ENCODE peak calls at places on chromosome 2, in nine cellular contexts. One of them, this sample, is unnamed.

GRCh38 chr2:83665894-83666293 is 793.2 kb downstream of the SUCLG1 start:
- DNase-seq in A549: peak; percentile 0
- DNase-seq in EL: peak; percentile 60
- DNase-seq in NCI-H2029 treated with DMSO at 0.1 percent for 48 hours: peak; percentile 62
- DNase-seq in CD4-positive, CD25-positive, alpha-beta regulatory T cell: no peak
- DNase-seq in T47D: peak; percentile 9
- DNase-seq in heart right ventricle: no peak
- DNase-seq in SJCRH30: no peak
- DNase-seq in NCI-H2081: peak; percentile 21
- DNase-seq in this sample: no peak

GRCh38 chr2:121087117-121087516 is 197.9 kb downstream of the TFCP2L1 start:
- DNase-seq in SJCRH30: no peak
- DNase-seq in heart right ventricle: no peak
- DNase-seq in NCI-H2029 treated with DMSO at 0.1 percent for 48 hours: no peak
- DNase-seq in CD4-positive, CD25-positive, alpha-beta regulatory T cell: no peak
- DNase-seq in EL: no peak
- DNase-seq in A549: no peak
- DNase-seq in T47D: no peak
- DNase-seq in NCI-H2081: no peak
- DNase-seq in this sample: no peak

GRCh38 chr2:241564596-241565411 is 6.3 kb downstream of the BOK start:
- DNase-seq in NCI-H2029 treated with DMSO at 0.1 percent for 48 hours: no peak
- DNase-seq in CD4-positive, CD25-positive, alpha-beta regulatory T cell: no peak
- DNase-seq in heart right ventricle: no peak
- DNase-seq in A549: no peak
- DNase-seq in NCI-H2081: no peak
- DNase-seq in T47D: no peak
- DNase-seq in EL: no peak
- DNase-seq in SJCRH30: peak; percentile 46
- DNase-seq in this sample: no peak

GRCh38 chr2:234495801-234496441 is 960 bp downstream of the ARL4C start:
- DNase-seq in T47D: no peak
- DNase-seq in NCI-H2029 treated with DMSO at 0.1 percent for 48 hours: no peak
- DNase-seq in SJCRH30: peak; percentile 32
- DNase-seq in A549: no peak
- DNase-seq in CD4-positive, CD25-positive, alpha-beta regulatory T cell: no peak
- DNase-seq in heart right ventricle: peak; percentile 23
- DNase-seq in NCI-H2081: no peak
- DNase-seq in EL: peak; percentile 45
- DNase-seq in this sample: no peak

GRCh38 chr2:73203055-73203681 is 794 bp downstream of the NOTO start:
- DNase-seq in NCI-H2029 treated with DMSO at 0.1 percent for 48 hours: no peak
- DNase-seq in A549: no peak
- DNase-seq in heart right ventricle: no peak
- DNase-seq in EL: peak; percentile 15
- DNase-seq in T47D: no peak
- DNase-seq in NCI-H2081: no peak
- DNase-seq in SJCRH30: no peak
- DNase-seq in CD4-positive, CD25-positive, alpha-beta regulatory T cell: no peak
- DNase-seq in this sample: no peak

GRCh38 chr2:20652141-20652540 is 1.2 kb upstream of the HS1BP3 start:
- DNase-seq in CD4-positive, CD25-positive, alpha-beta regulatory T cell: no peak
- DNase-seq in NCI-H2081: no peak
- DNase-seq in SJCRH30: no peak
- DNase-seq in EL: no peak
- DNase-seq in A549: no peak
- DNase-seq in NCI-H2029 treated with DMSO at 0.1 percent for 48 hours: no peak
- DNase-seq in heart right ventricle: no peak
- DNase-seq in T47D: no peak
- DNase-seq in this sample: no peak

GRCh38 chr2:127422631-127423475 is 4.6 kb downstream of the PROC start:
- DNase-seq in T47D: no peak
- DNase-seq in NCI-H2029 treated with DMSO at 0.1 percent for 48 hours: peak; percentile 7
- DNase-seq in SJCRH30: no peak
- DNase-seq in EL: no peak
- DNase-seq in A549: no peak
- DNase-seq in heart right ventricle: no peak
- DNase-seq in NCI-H2081: peak; percentile 37
- DNase-seq in CD4-positive, CD25-positive, alpha-beta regulatory T cell: no peak
- DNase-seq in this sample: no peak

GRCh38 chr2:132984731-132985130 is 314.7 kb upstream of the LYPD1 start:
- DNase-seq in CD4-positive, CD25-positive, alpha-beta regulatory T cell: no peak
- DNase-seq in NCI-H2029 treated with DMSO at 0.1 percent for 48 hours: peak; percentile 64
- DNase-seq in EL: no peak
- DNase-seq in A549: no peak
- DNase-seq in heart right ventricle: no peak
- DNase-seq in NCI-H2081: no peak
- DNase-seq in SJCRH30: no peak
- DNase-seq in T47D: no peak
- DNase-seq in this sample: no peak

GRCh38 chr2:69642709-69643601 is 584 bp downstream of the AAK1 start:
- DNase-seq in SJCRH30: peak; percentile 70
- DNase-seq in EL: peak; percentile 83
- DNase-seq in T47D: peak; percentile 26
- DNase-seq in heart right ventricle: peak; percentile 48
- DNase-seq in CD4-positive, CD25-positive, alpha-beta regulatory T cell: peak; percentile 52
- DNase-seq in A549: peak; percentile 58
- DNase-seq in NCI-H2029 treated with DMSO at 0.1 percent for 48 hours: no peak
- DNase-seq in NCI-H2081: no peak
- DNase-seq in this sample: no peak

GRCh38 chr2:178279142-178279541 is 84.8 kb downstream of the OSBPL6 start:
- DNase-seq in CD4-positive, CD25-positive, alpha-beta regulatory T cell: no peak
- DNase-seq in NCI-H2029 treated with DMSO at 0.1 percent for 48 hours: no peak
- DNase-seq in heart right ventricle: no peak
- DNase-seq in NCI-H2081: no peak
- DNase-seq in T47D: no peak
- DNase-seq in A549: no peak
- DNase-seq in SJCRH30: peak; percentile 30
- DNase-seq in EL: peak; percentile 92
- DNase-seq in this sample: peak; percentile 83

GRCh38 chr2:8392098-8392844 is 289.6 kb upstream of the ID2 start:
- DNase-seq in NCI-H2081: no peak
- DNase-seq in T47D: no peak
- DNase-seq in NCI-H2029 treated with DMSO at 0.1 percent for 48 hours: no peak
- DNase-seq in CD4-positive, CD25-positive, alpha-beta regulatory T cell: no peak
- DNase-seq in heart right ventricle: no peak
- DNase-seq in SJCRH30: no peak
- DNase-seq in EL: no peak
- DNase-seq in A549: no peak
- DNase-seq in this sample: no peak

GRCh38 chr2:134170700-134171099 is 83.2 kb upstream of the MGAT5 start:
- DNase-seq in NCI-H2029 treated with DMSO at 0.1 percent for 48 hours: no peak
- DNase-seq in T47D: no peak
- DNase-seq in A549: no peak
- DNase-seq in NCI-H2081: no peak
- DNase-seq in heart right ventricle: no peak
- DNase-seq in CD4-positive, CD25-positive, alpha-beta regulatory T cell: no peak
- DNase-seq in EL: no peak
- DNase-seq in SJCRH30: no peak
- DNase-seq in this sample: no peak

GRCh38 chr2:227141301-227141700 is 22.7 kb downstream of the COL4A4 start:
- DNase-seq in heart right ventricle: no peak
- DNase-seq in EL: no peak
- DNase-seq in NCI-H2029 treated with DMSO at 0.1 percent for 48 hours: no peak
- DNase-seq in CD4-positive, CD25-positive, alpha-beta regulatory T cell: no peak
- DNase-seq in NCI-H2081: no peak
- DNase-seq in T47D: no peak
- DNase-seq in A549: no peak
- DNase-seq in SJCRH30: no peak
- DNase-seq in this sample: no peak

GRCh38 chr2:240932724-240933047 is 26.6 kb downstream of the CROCC2 start:
- DNase-seq in heart right ventricle: no peak
- DNase-seq in NCI-H2081: no peak
- DNase-seq in CD4-positive, CD25-positive, alpha-beta regulatory T cell: no peak
- DNase-seq in SJCRH30: no peak
- DNase-seq in T47D: no peak
- DNase-seq in NCI-H2029 treated with DMSO at 0.1 percent for 48 hours: no peak
- DNase-seq in EL: no peak
- DNase-seq in A549: no peak
- DNase-seq in this sample: no peak

GRCh38 chr2:181072486-181072885 is 92.1 kb downstream of the UBE2E3 start:
- DNase-seq in NCI-H2081: no peak
- DNase-seq in NCI-H2029 treated with DMSO at 0.1 percent for 48 hours: no peak
- DNase-seq in T47D: no peak
- DNase-seq in heart right ventricle: no peak
- DNase-seq in EL: peak; percentile 15
- DNase-seq in SJCRH30: no peak
- DNase-seq in CD4-positive, CD25-positive, alpha-beta regulatory T cell: no peak
- DNase-seq in A549: no peak
- DNase-seq in this sample: no peak

GRCh38 chr2:233793465-233794127 is 15.5 kb downstream of the MROH2A start:
- DNase-seq in EL: no peak
- DNase-seq in T47D: no peak
- DNase-seq in A549: no peak
- DNase-seq in NCI-H2081: no peak
- DNase-seq in SJCRH30: no peak
- DNase-seq in NCI-H2029 treated with DMSO at 0.1 percent for 48 hours: no peak
- DNase-seq in heart right ventricle: no peak
- DNase-seq in CD4-positive, CD25-positive, alpha-beta regulatory T cell: no peak
- DNase-seq in this sample: no peak

GRCh38 chr2:95761556-95761955 is 169.8 kb downstream of the TRIM43 start:
- DNase-seq in EL: no peak
- DNase-seq in SJCRH30: no peak
- DNase-seq in NCI-H2081: no peak
- DNase-seq in T47D: no peak
- DNase-seq in NCI-H2029 treated with DMSO at 0.1 percent for 48 hours: no peak
- DNase-seq in A549: no peak
- DNase-seq in heart right ventricle: no peak
- DNase-seq in CD4-positive, CD25-positive, alpha-beta regulatory T cell: no peak
- DNase-seq in this sample: no peak

GRCh38 chr2:170298115-170298514 is 120.2 kb downstream of the MYO3B start:
- DNase-seq in SJCRH30: no peak
- DNase-seq in NCI-H2081: no peak
- DNase-seq in A549: no peak
- DNase-seq in CD4-positive, CD25-positive, alpha-beta regulatory T cell: no peak
- DNase-seq in EL: no peak
- DNase-seq in T47D: no peak
- DNase-seq in heart right ventricle: no peak
- DNase-seq in NCI-H2029 treated with DMSO at 0.1 percent for 48 hours: no peak
- DNase-seq in this sample: no peak

GRCh38 chr2:54626884-54627283 is 96.6 kb upstream of the EML6 start:
- DNase-seq in CD4-positive, CD25-positive, alpha-beta regulatory T cell: no peak
- DNase-seq in NCI-H2081: no peak
- DNase-seq in NCI-H2029 treated with DMSO at 0.1 percent for 48 hours: no peak
- DNase-seq in T47D: no peak
- DNase-seq in A549: no peak
- DNase-seq in heart right ventricle: no peak
- DNase-seq in EL: no peak
- DNase-seq in SJCRH30: no peak
- DNase-seq in this sample: no peak

GRCh38 chr2:17934721-17935120 is 56.3 kb downstream of the KCNS3 start:
- DNase-seq in heart right ventricle: no peak
- DNase-seq in A549: no peak
- DNase-seq in T47D: peak; percentile 9
- DNase-seq in NCI-H2029 treated with DMSO at 0.1 percent for 48 hours: no peak
- DNase-seq in CD4-positive, CD25-positive, alpha-beta regulatory T cell: no peak
- DNase-seq in EL: peak; percentile 76
- DNase-seq in NCI-H2081: no peak
- DNase-seq in SJCRH30: no peak
- DNase-seq in this sample: no peak

GRCh38 chr2:240566203-240567136 is 1.8 kb upstream of the RNPEPL1 start:
- DNase-seq in NCI-H2081: peak; percentile 88
- DNase-seq in T47D: peak; percentile 90
- DNase-seq in SJCRH30: peak; percentile 91
- DNase-seq in A549: no peak
- DNase-seq in heart right ventricle: peak; percentile 95
- DNase-seq in EL: peak; percentile 90
- DNase-seq in CD4-positive, CD25-positive, alpha-beta regulatory T cell: peak; percentile 93
- DNase-seq in NCI-H2029 treated with DMSO at 0.1 percent for 48 hours: peak; percentile 46
- DNase-seq in this sample: no peak

GRCh38 chr2:212538156-212539144 is at the start of gene ERBB4:
- DNase-seq in CD4-positive, CD25-positive, alpha-beta regulatory T cell: no peak
- DNase-seq in EL: peak; percentile 21
- DNase-seq in A549: no peak
- DNase-seq in T47D: peak; percentile 71
- DNase-seq in NCI-H2081: no peak
- DNase-seq in SJCRH30: peak; percentile 31
- DNase-seq in heart right ventricle: peak; percentile 27
- DNase-seq in NCI-H2029 treated with DMSO at 0.1 percent for 48 hours: no peak
- DNase-seq in this sample: no peak

GRCh38 chr2:65576861-65577601 is 144.6 kb upstream of the SPRED2 start:
- DNase-seq in NCI-H2081: no peak
- DNase-seq in NCI-H2029 treated with DMSO at 0.1 percent for 48 hours: no peak
- DNase-seq in SJCRH30: no peak
- DNase-seq in T47D: peak; percentile 49
- DNase-seq in EL: peak; percentile 94
- DNase-seq in CD4-positive, CD25-positive, alpha-beta regulatory T cell: no peak
- DNase-seq in A549: peak; percentile 82
- DNase-seq in heart right ventricle: no peak
- DNase-seq in this sample: peak; percentile 92

GRCh38 chr2:202669841-202670240 is 35.1 kb downstream of the FAM117B start:
- DNase-seq in A549: no peak
- DNase-seq in NCI-H2029 treated with DMSO at 0.1 percent for 48 hours: no peak
- DNase-seq in heart right ventricle: no peak
- DNase-seq in CD4-positive, CD25-positive, alpha-beta regulatory T cell: peak; percentile 16
- DNase-seq in NCI-H2081: no peak
- DNase-seq in T47D: no peak
- DNase-seq in EL: no peak
- DNase-seq in SJCRH30: no peak
- DNase-seq in this sample: no peak

GRCh38 chr2:152598975-152599724 is 118.1 kb downstream of the PRPF40A start:
- DNase-seq in heart right ventricle: no peak
- DNase-seq in EL: peak; percentile 50
- DNase-seq in NCI-H2081: no peak
- DNase-seq in A549: peak; percentile 0
- DNase-seq in CD4-positive, CD25-positive, alpha-beta regulatory T cell: no peak
- DNase-seq in SJCRH30: no peak
- DNase-seq in T47D: no peak
- DNase-seq in NCI-H2029 treated with DMSO at 0.1 percent for 48 hours: no peak
- DNase-seq in this sample: no peak

GRCh38 chr2:199147216-199147615 is 310.5 kb downstream of the SATB2 start:
- DNase-seq in SJCRH30: no peak
- DNase-seq in EL: peak; percentile 5
- DNase-seq in A549: no peak
- DNase-seq in T47D: no peak
- DNase-seq in NCI-H2081: no peak
- DNase-seq in CD4-positive, CD25-positive, alpha-beta regulatory T cell: no peak
- DNase-seq in heart right ventricle: no peak
- DNase-seq in NCI-H2029 treated with DMSO at 0.1 percent for 48 hours: no peak
- DNase-seq in this sample: no peak

GRCh38 chr2:86011449-86011941 is 94.2 kb downstream of the POLR1A start:
- DNase-seq in heart right ventricle: no peak
- DNase-seq in EL: peak; percentile 22
- DNase-seq in NCI-H2081: no peak
- DNase-seq in CD4-positive, CD25-positive, alpha-beta regulatory T cell: no peak
- DNase-seq in T47D: no peak
- DNase-seq in A549: no peak
- DNase-seq in NCI-H2029 treated with DMSO at 0.1 percent for 48 hours: no peak
- DNase-seq in SJCRH30: no peak
- DNase-seq in this sample: no peak

GRCh38 chr2:197258580-197258979 is 52.0 kb downstream of the ANKRD44 start:
- DNase-seq in CD4-positive, CD25-positive, alpha-beta regulatory T cell: peak; percentile 44
- DNase-seq in NCI-H2081: no peak
- DNase-seq in NCI-H2029 treated with DMSO at 0.1 percent for 48 hours: no peak
- DNase-seq in SJCRH30: no peak
- DNase-seq in EL: no peak
- DNase-seq in heart right ventricle: no peak
- DNase-seq in A549: no peak
- DNase-seq in T47D: no peak
- DNase-seq in this sample: no peak

GRCh38 chr2:19048593-19049264 is 309.7 kb downstream of the OSR1 start:
- DNase-seq in NCI-H2029 treated with DMSO at 0.1 percent for 48 hours: peak; percentile 92
- DNase-seq in SJCRH30: no peak
- DNase-seq in NCI-H2081: peak; percentile 84
- DNase-seq in CD4-positive, CD25-positive, alpha-beta regulatory T cell: no peak
- DNase-seq in T47D: peak; percentile 81
- DNase-seq in heart right ventricle: peak; percentile 20
- DNase-seq in EL: no peak
- DNase-seq in A549: peak; percentile 14
- DNase-seq in this sample: no peak

GRCh38 chr2:56337342-56337741 is 153.6 kb downstream of the CCDC85A start:
- DNase-seq in T47D: no peak
- DNase-seq in SJCRH30: no peak
- DNase-seq in A549: no peak
- DNase-seq in EL: no peak
- DNase-seq in NCI-H2029 treated with DMSO at 0.1 percent for 48 hours: peak; percentile 77
- DNase-seq in NCI-H2081: peak; percentile 66
- DNase-seq in CD4-positive, CD25-positive, alpha-beta regulatory T cell: no peak
- DNase-seq in heart right ventricle: no peak
- DNase-seq in this sample: no peak

GRCh38 chr2:128695646-128696240 is 377.1 kb upstream of the HS6ST1 start:
- DNase-seq in heart right ventricle: no peak
- DNase-seq in EL: no peak
- DNase-seq in T47D: no peak
- DNase-seq in CD4-positive, CD25-positive, alpha-beta regulatory T cell: no peak
- DNase-seq in A549: no peak
- DNase-seq in SJCRH30: no peak
- DNase-seq in NCI-H2081: no peak
- DNase-seq in NCI-H2029 treated with DMSO at 0.1 percent for 48 hours: no peak
- DNase-seq in this sample: no peak

This sample was measured in epithelial cell of proximal tubule.